ENCODE peak calls at places on chromosomes 3 and 15, in four cellular contexts. W, R, D and P are unnamed samples.

GRCh38 chr15:81785679-81786078 is 260.1 kb downstream of the MEX3B start:
- DNase-seq in D (no peak), R (no peak), W (no peak), P (no peak)

GRCh38 chr3:195893121-195893449 is 15.3 kb downstream of the TNK2 start:
- DNase-seq in D (no peak), W (no peak), R (no peak), P (no peak)

GRCh38 chr15:51403072-51403878 is 61.8 kb downstream of the GLDN start:
- DNase-seq in D (peak), R (peak), W (peak), P (no peak)

GRCh38 chr3:52518723-52519444 is 14.8 kb downstream of the NT5DC2 start:
- DNase-seq in D (no peak), W (no peak), R (peak), P (no peak)

GRCh38 chr15:82543155-82543554 is 2.9 kb upstream of the RPS17 start:
- DNase-seq in W (peak), R (peak), D (no peak), P (no peak)

GRCh38 chr15:69403611-69404010 is 10.5 kb upstream of the KIF23 start:
- DNase-seq in W (peak), D (no peak), R (no peak), P (no peak)

GRCh38 chr3:25348996-25349576 is 79.0 kb upstream of the RARB start:
- DNase-seq in W (no peak), D (no peak), R (no peak), P (no peak)

GRCh38 chr15:92463826-92464225 is 70.1 kb downstream of the ST8SIA2 start:
- DNase-seq in R (no peak), W (no peak), D (no peak), P (no peak)

GRCh38 chr15:66014639-66015182 is 145.4 kb downstream of the RAB11A start:
- DNase-seq in R (no peak), D (no peak), W (no peak), P (no peak)

GRCh38 chr15:43118829-43119228 is 13.0 kb upstream of the UBR1 start:
- DNase-seq in W (no peak), D (no peak), R (no peak), P (no peak)